ENCODE peak calls at places on chromosome 17, in eight cellular contexts. T is vagina; E is effector memory CD4-positive, alpha-beta T cell; N is IMR-90; L is endodermal cell; G is heart right ventricle; V is fibroblast of lung; P is keratinocyte. R is an unnamed sample.
A peak's percentile ranks its signal among the peaks of the same experiment; 100 is the strongest.

GRCh38 chr17:416293-417206 is 63.9 kb upstream of the RPH3AL start:
- DNase-seq in E (no peak), T (no peak), G (no peak), V (no peak), L (no peak), N (no peak), P (no peak), R (no peak)

GRCh38 chr17:50182783-50183438 is 17.1 kb downstream of the SGCA start:
- DNase-seq in G (no peak), V (peak; percentile 55), T (no peak), E (no peak), P (no peak), L (no peak), N (peak; percentile 66), R (no peak)

GRCh38 chr17:8176197-8176940 is at the start of gene TMEM107:
- DNase-seq in E (peak; percentile 73), V (peak; percentile 75), T (no peak), N (peak; percentile 72), L (peak; percentile 99), G (peak; percentile 89), P (no peak), R (peak; percentile 98)

GRCh38 chr17:47967607-47968252 is 3.2 kb upstream of the CDK5RAP3 start:
- DNase-seq in V (peak; percentile 85), N (peak; percentile 89), E (no peak), L (peak; percentile 48), P (peak; percentile 98), G (no peak), T (no peak), R (no peak)

GRCh38 chr17:39963826-39964225 is 1.0 kb downstream of the GSDMA start:
- DNase-seq in G (no peak), L (no peak), V (no peak), T (no peak), P (peak; percentile 84), E (no peak), N (no peak), R (no peak)

GRCh38 chr17:82301916-82302497 is 15.4 kb downstream of the CD7 start:
- DNase-seq in V (no peak), T (no peak), L (no peak), P (no peak), N (no peak), G (no peak), E (no peak), R (no peak)

GRCh38 chr17:549197-550040 is 165.2 kb downstream of the VPS53 start:
- DNase-seq in V (peak; percentile 87), T (no peak), P (no peak), G (no peak), L (no peak), E (no peak), N (peak; percentile 83), R (no peak)

GRCh38 chr17:13581925-13582324 is 19.8 kb downstream of the HS3ST3A1 start:
- DNase-seq in G (no peak), P (no peak), E (no peak), T (no peak), V (peak; percentile 76), N (no peak), L (no peak), R (no peak)

GRCh38 chr17:48841395-48841831 is 10.6 kb downstream of the CALCOCO2 start:
- DNase-seq in T (no peak), N (peak; percentile 76), V (peak; percentile 59), G (no peak), P (no peak), E (no peak), L (no peak), R (no peak)

DNA sequence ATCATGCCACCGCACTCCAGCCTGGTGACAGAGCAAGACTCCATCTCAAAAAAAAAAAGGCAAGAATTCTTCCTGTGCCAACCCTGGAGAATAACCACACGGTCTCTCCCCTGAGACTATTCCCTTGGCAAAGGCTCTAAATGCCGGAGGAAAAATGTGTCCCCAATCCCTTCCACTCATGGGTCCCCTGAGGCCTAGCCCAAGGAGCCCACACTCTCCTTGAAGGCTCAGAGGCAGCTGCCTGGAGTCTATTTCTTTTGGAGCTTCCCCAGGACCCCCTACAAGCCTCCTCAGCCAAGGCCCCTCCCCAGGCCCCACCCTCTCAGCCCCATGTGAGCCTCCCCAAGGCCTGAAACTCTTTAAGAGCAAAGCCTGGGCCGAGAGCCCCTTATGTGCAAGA is 16.6 kb downstream of the CEP131 start:
- DNase-seq in L (no peak), T (no peak), P (no peak), N (no peak), E (no peak), V (no peak), G (no peak), R (no peak)
- H3K36me3 ChIP-seq in L (peaks cover 3% of the 10 kb centered on the region), T (no peaks in the 10 kb centered on the region), P (no peaks in the 10 kb centered on the region), N (peaks cover 5% of the 10 kb centered on the region), E (no peaks in the 10 kb centered on the region), V (peaks cover 3% of the 10 kb centered on the region), G (no peaks in the 10 kb centered on the region), R (no peaks in the 10 kb centered on the region)

GRCh38 chr17:45384800-45385262 is 47.8 kb downstream of the ARHGAP27 start:
- DNase-seq in N (no peak), G (peak; percentile 28), E (no peak), V (no peak), P (no peak), T (no peak), L (peak; percentile 79), R (peak; percentile 37)

GRCh38 chr17:45384047-45384799 is 48.4 kb downstream of the ARHGAP27 start:
- DNase-seq in P (no peak), G (no peak), T (no peak), E (no peak), V (peak; percentile 20), L (no peak), N (no peak), R (no peak)

GRCh38 chr17:45382226-45382625 is 50.4 kb downstream of the ARHGAP27 start:
- DNase-seq in L (no peak), N (peak; percentile 37), T (no peak), G (no peak), V (peak; percentile 11), P (peak; percentile 70), E (no peak), R (no peak)

GRCh38 chr17:45381001-45381400 is 51.7 kb downstream of the ARHGAP27 start:
- DNase-seq in V (no peak), G (no peak), T (no peak), L (no peak), P (no peak), N (no peak), E (no peak), R (no peak)

DNA sequence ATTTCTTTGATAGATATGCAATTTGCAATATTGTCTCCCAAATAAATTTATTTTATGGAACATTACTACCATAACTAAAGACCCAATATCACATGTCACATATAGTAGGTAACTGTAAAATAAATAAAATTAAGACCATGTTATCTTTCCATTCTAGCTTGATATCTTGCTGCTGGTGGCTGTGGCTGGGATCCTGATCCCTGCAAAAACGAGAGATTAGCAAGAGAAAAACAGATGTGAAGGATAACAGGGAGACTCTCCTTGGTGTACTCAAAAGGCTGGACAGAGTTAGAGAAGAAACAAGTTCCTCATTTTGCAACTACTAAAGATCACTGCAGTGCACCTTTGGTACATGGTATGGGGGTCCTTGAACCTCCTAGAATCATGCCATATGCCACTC is 49.7 kb downstream of the ARHGAP27 start:
- DNase-seq in T (no peak), P (no peak), N (no peak), E (no peak), V (no peak), L (no peak), G (no peak), R (no peak)
- H3K36me3 ChIP-seq in T (no peaks in the 10 kb centered on the region), P (no peaks in the 10 kb centered on the region), N (no peaks in the 10 kb centered on the region), E (no peaks in the 10 kb centered on the region), V (no peaks in the 10 kb centered on the region), L (no peaks in the 10 kb centered on the region), G (no peaks in the 10 kb centered on the region), R (no peaks in the 10 kb centered on the region)

GRCh38 chr17:41553987-41554680 is 17.7 kb downstream of the KRT9 start:
- DNase-seq in E (no peak), L (peak; percentile 48), T (no peak), V (no peak), G (no peak), N (no peak), P (no peak), R (peak; percentile 41)
- H3K36me3 ChIP-seq in E (no peaks in the 10 kb centered on the region), L (no peaks in the 10 kb centered on the region), T (no peaks in the 10 kb centered on the region), V (no peaks in the 10 kb centered on the region), G (no peaks in the 10 kb centered on the region), N (no peaks in the 10 kb centered on the region), P (no peaks in the 10 kb centered on the region), R (no peaks in the 10 kb centered on the region)

GRCh38 chr17:9780552-9780951 is 10.8 kb downstream of the DHRS7C start:
- DNase-seq in G (no peak), L (no peak), V (no peak), N (no peak), P (no peak), E (no peak), T (no peak), R (no peak)
- H3K36me3 ChIP-seq in G (no peaks in the 10 kb centered on the region), L (no peaks in the 10 kb centered on the region), V (no peaks in the 10 kb centered on the region), N (no peaks in the 10 kb centered on the region), P (no peaks in the 10 kb centered on the region), E (no peaks in the 10 kb centered on the region), T (no peaks in the 10 kb centered on the region), R (no peaks in the 10 kb centered on the region)

GRCh38 chr17:64480951-64481350 is 15.9 kb downstream of the POLG2 start:
- DNase-seq in L (no peak), E (no peak), N (no peak), P (no peak), V (no peak), T (no peak), G (no peak), R (no peak)
- H3K36me3 ChIP-seq in L (peaks cover 55% of the 10 kb centered on the region), E (peaks cover 24% of the 10 kb centered on the region), N (peaks cover 10% of the 10 kb centered on the region), P (peaks cover 23% of the 10 kb centered on the region), V (no peaks in the 10 kb centered on the region), T (no peaks in the 10 kb centered on the region), G (peaks cover 89% of the 10 kb centered on the region), R (peaks cover 49% of the 10 kb centered on the region)

R was measured in GM23338.